ENCODE peak calls at places on chromosomes 2 and 18, in six cellular contexts. U, Q, D, R, B and Z are unnamed samples.

GRCh38 chr2:72273384-72273783 is 125.7 kb upstream of the CYP26B1 start:
- DNase-seq in U (no peak), Q (no peak), D (no peak), R (no peak), B (no peak), Z (no peak)

GRCh38 chr2:2362181-2362580 is 31.1 kb upstream of the MYT1L start:
- DNase-seq in U (no peak), Q (no peak), D (no peak), R (no peak), B (no peak), Z (no peak)

GRCh38 chr2:142030735-142031134 is 100.1 kb downstream of the LRP1B start:
- DNase-seq in U (no peak), Q (no peak), D (no peak), R (no peak), B (no peak), Z (no peak)

GRCh38 chr2:10080536-10081304 is 509 bp upstream of the CYS1 start:
- DNase-seq in U (no peak), Q (no peak), D (no peak), R (no peak), B (peak; percentile 62), Z (no peak)

GRCh38 chr2:29063646-29064372 is 10.5 kb downstream of the PCARE start:
- DNase-seq in U (no peak), Q (no peak), D (no peak), R (peak; percentile 68), B (peak; percentile 68), Z (no peak)

GRCh38 chr2:28896906-28897305 is 2.4 kb downstream of the WDR43 start:
- DNase-seq in U (no peak), Q (peak; percentile 18), D (no peak), R (peak; percentile 71), B (no peak), Z (no peak)

GRCh38 chr2:62660582-62661262 is 44.8 kb upstream of the EHBP1 start:
- DNase-seq in U (peak; percentile 22), Q (peak; percentile 87), D (no peak), R (peak; percentile 89), B (no peak), Z (no peak)

GRCh38 chr2:152415811-152416210 is 80.8 kb downstream of the FMNL2 start:
- DNase-seq in U (no peak), Q (no peak), D (no peak), R (no peak), B (no peak), Z (no peak)

GRCh38 chr2:105038383-105039061 is 653 bp downstream of the MRPS9 start:
- DNase-seq in U (no peak), Q (no peak), D (peak; percentile 55), R (peak; percentile 1), B (no peak), Z (no peak)

GRCh38 chr2:172613035-172613434 is 57.1 kb downstream of the PDK1 start:
- DNase-seq in U (no peak), Q (no peak), D (peak; percentile 52), R (peak; percentile 48), B (peak; percentile 33), Z (no peak)

GRCh38 chr2:24873619-24874018 is 46.4 kb downstream of the ADCY3 start:
- DNase-seq in U (no peak), Q (no peak), D (no peak), R (no peak), B (no peak), Z (no peak)

GRCh38 chr2:143759455-143759854 is 630.2 kb downstream of the ARHGAP15 start:
- DNase-seq in U (no peak), Q (no peak), D (peak; percentile 78), R (no peak), B (peak; percentile 61), Z (no peak)

GRCh38 chr2:234426616-234427015 is 70.3 kb downstream of the ARL4C start:
- DNase-seq in U (no peak), Q (no peak), D (no peak), R (no peak), B (no peak), Z (no peak)

GRCh38 chr2:151827564-151828142 is 568 bp downstream of the ARL5A start:
- DNase-seq in U (peak; percentile 56), Q (peak; percentile 9), D (peak; percentile 38), R (peak; percentile 16), B (peak; percentile 43), Z (no peak)

GRCh38 chr18:46427216-46427995 is 229.6 kb downstream of the LOXHD1 start:
- DNase-seq in U (no peak), Q (no peak), D (no peak), R (no peak), B (no peak), Z (no peak)

GRCh38 chr2:95316466-95317122 is 19.4 kb downstream of the KCNIP3 start:
- DNase-seq in U (no peak), Q (peak; percentile 40), D (no peak), R (peak; percentile 42), B (no peak), Z (no peak)

GRCh38 chr2:246489-247145 is 17.2 kb downstream of the SH3YL1 start:
- DNase-seq in U (peak; percentile 59), Q (peak; percentile 74), D (no peak), R (peak; percentile 85), B (peak; percentile 58), Z (no peak)

GRCh38 chr2:237254369-237254861 is 159.5 kb downstream of the COL6A3 start:
- DNase-seq in U (no peak), Q (peak; percentile 19), D (no peak), R (peak; percentile 75), B (no peak), Z (no peak)

GRCh38 chr2:119914266-119914665 is 98.6 kb upstream of the EPB41L5 start:
- DNase-seq in U (no peak), Q (no peak), D (no peak), R (peak; percentile 59), B (no peak), Z (no peak)

GRCh38 chr2:124034265-124034664 is 9.2 kb downstream of the CNTNAP5 start:
- DNase-seq in U (no peak), Q (no peak), D (no peak), R (no peak), B (no peak), Z (no peak)

GRCh38 chr2:1306029-1306686 is 107.1 kb upstream of the TPO start:
- DNase-seq in U (no peak), Q (no peak), D (no peak), R (no peak), B (peak; percentile 36), Z (no peak)

GRCh38 chr2:176129013-176129796 is at the start of gene HOXD8:
- DNase-seq in U (peak; percentile 81), Q (no peak), D (peak; percentile 65), R (peak; percentile 9), B (peak; percentile 88), Z (peak; percentile 57)

GRCh38 chr2:10392951-10393647 is 55.0 kb downstream of the ODC1 start:
- DNase-seq in U (no peak), Q (no peak), D (peak; percentile 45), R (no peak), B (no peak), Z (no peak)

GRCh38 chr18:25351773-25352628 is at the start of gene ZNF521:
- DNase-seq in U (peak; percentile 93), Q (peak; percentile 77), D (peak; percentile 87), R (peak; percentile 92), B (peak; percentile 96), Z (peak; percentile 88)

GRCh38 chr18:22424564-22424963 is 6.8 kb upstream of the CTAGE1 start:
- DNase-seq in U (no peak), Q (no peak), D (no peak), R (no peak), B (no peak), Z (no peak)

GRCh38 chr2:44793322-44793870 is 148.1 kb upstream of the SIX3 start:
- DNase-seq in U (peak; percentile 52), Q (peak; percentile 45), D (no peak), R (peak; percentile 14), B (peak; percentile 69), Z (no peak)

GRCh38 chr2:237886702-237887481 is 27.5 kb downstream of the RAMP1 start:
- DNase-seq in U (no peak), Q (no peak), D (no peak), R (peak; percentile 80), B (no peak), Z (no peak)

GRCh38 chr2:70083344-70084156 is 3.7 kb upstream of the PCBP1 start:
- DNase-seq in U (no peak), Q (no peak), D (no peak), R (peak; percentile 70), B (no peak), Z (no peak)
- H3K27ac ChIP-seq in U (no peak overlapping the region), Q (no peak overlapping the region), D (no peak overlapping the region), R (no peak overlapping the region), B (no peak overlapping the region), Z (peak overlapping the region; percentile 100)

DNA sequence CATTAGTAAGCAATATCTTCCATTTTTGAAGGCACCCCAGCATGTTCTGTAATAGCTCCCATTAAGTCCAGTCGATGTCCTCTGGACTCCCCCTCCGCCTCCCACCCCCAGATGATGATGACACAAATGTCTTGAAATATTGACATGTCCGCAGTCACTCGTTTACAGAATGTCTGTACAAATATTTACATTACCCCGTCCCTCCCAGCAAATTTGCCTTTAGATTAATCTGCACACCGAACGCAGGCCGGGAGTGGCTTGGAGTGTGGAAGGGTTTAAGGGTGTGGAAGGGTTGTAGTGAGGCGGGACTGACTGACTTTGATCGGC is 853 bp upstream of the OSBPL6 start:
- DNase-seq in U (no peak), Q (no peak), D (no peak), R (peak; percentile 4), B (no peak), Z (no peak)
- H3K27ac ChIP-seq in U (no peak overlapping the region), Q (no peak overlapping the region), D (no peak overlapping the region), R (no peak overlapping the region), B (no peak overlapping the region), Z (peak overlapping the region; percentile 83)

DNA sequence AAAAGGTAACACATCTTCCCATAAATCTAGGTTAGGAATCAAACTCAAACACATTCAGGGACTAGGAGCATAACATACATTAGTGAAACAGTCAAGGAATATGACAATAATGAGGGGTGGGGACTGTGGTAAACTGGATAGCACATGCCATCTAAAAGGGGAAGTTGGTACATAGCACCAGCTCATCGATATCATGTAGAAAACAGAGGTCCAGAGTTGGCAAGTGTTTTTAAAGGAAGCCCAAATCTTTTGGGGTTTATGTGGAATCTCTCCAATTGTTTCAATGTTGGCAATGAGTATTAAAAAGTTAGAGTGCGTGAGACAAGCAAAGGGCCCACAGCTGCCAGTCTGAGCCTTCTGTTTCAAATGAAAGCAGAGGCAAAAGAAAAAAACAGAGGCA is 24.4 kb downstream of the KLF7 start:
- DNase-seq in U (no peak), Q (no peak), D (no peak), R (no peak), B (no peak), Z (no peak)
- H3K27ac ChIP-seq in U (no peak overlapping the region), Q (no peak overlapping the region), D (no peak overlapping the region), R (no peak overlapping the region), B (peak overlapping the region; percentile 59), Z (peak overlapping the region; percentile 83)

DNA sequence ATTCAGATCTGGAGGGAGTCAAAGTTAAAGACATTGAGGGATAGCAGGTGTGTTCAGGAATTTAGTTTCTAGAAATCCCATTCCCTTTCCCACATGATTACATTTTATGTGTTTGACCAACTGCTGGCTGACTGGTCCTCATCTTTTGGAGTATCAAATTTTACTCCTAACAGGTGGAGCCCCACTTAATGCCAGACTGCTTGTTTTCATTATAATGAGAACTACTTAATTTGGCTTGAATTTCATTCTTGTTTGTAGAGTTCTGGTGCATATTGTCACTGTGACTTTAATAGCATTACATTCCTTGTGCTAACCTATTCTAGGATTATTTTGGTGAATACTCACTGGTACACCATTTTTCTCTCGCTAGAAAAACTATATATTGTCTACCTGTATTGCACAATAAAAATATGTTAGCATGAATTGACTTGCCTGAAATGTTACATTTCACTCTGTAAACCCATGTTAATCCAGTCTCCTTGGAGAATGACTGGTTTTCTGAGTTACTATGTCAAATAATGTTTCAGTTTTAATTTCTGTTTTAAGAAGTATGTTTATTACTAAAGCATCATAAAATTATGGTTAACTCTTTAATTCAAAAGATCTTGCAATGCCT is 98.2 kb downstream of the TANC1 start:
- DNase-seq in U (no peak), Q (no peak), D (no peak), R (no peak), B (no peak), Z (no peak)
- H3K27ac ChIP-seq in U (no peak overlapping the region), Q (no peak overlapping the region), D (no peak overlapping the region), R (no peak overlapping the region), B (no peak overlapping the region), Z (no peak overlapping the region)